ENCODE peak calls at places on chromosomes 4 and X, in seven cellular contexts. One of them, this sample, is unnamed.

GRCh38 chrX:10090319-10090718 is 66.5 kb upstream of the CLCN4 start:
- DNase-seq in astrocyte of the spinal cord: no peak
- DNase-seq in PC-9: no peak
- DNase-seq in GM12865: no peak
- DNase-seq in psoas muscle: no peak
- DNase-seq in endothelial cell: no peak
- DNase-seq in coronary artery: no peak
- DNase-seq in this sample: no peak

GRCh38 chr4:74529284-74530041 is 84.5 kb downstream of the AREG start:
- DNase-seq in astrocyte of the spinal cord: no peak
- DNase-seq in PC-9: no peak
- DNase-seq in GM12865: no peak
- DNase-seq in psoas muscle: no peak
- DNase-seq in endothelial cell: no peak
- DNase-seq in coronary artery: no peak
- DNase-seq in this sample: no peak

GRCh38 chr4:4395849-4396627 is 9.1 kb downstream of the NSG1 start:
- DNase-seq in astrocyte of the spinal cord: no peak
- DNase-seq in PC-9: no peak
- DNase-seq in GM12865: peak
- DNase-seq in psoas muscle: peak
- DNase-seq in endothelial cell: no peak
- DNase-seq in coronary artery: no peak
- DNase-seq in this sample: no peak

GRCh38 chr4:69999420-69999819 is 3.7 kb downstream of the STATH start:
- DNase-seq in astrocyte of the spinal cord: peak
- DNase-seq in PC-9: no peak
- DNase-seq in GM12865: peak
- DNase-seq in psoas muscle: no peak
- DNase-seq in endothelial cell: no peak
- DNase-seq in coronary artery: no peak
- DNase-seq in this sample: no peak

GRCh38 chrX:94662665-94663064 is 988.7 kb downstream of the FAM133A start:
- DNase-seq in astrocyte of the spinal cord: no peak
- DNase-seq in PC-9: no peak
- DNase-seq in GM12865: no peak
- DNase-seq in psoas muscle: no peak
- DNase-seq in endothelial cell: no peak
- DNase-seq in coronary artery: no peak
- DNase-seq in this sample: no peak

GRCh38 chr4:21454831-21455230 is 493.7 kb downstream of the KCNIP4 start:
- DNase-seq in astrocyte of the spinal cord: no peak
- DNase-seq in PC-9: no peak
- DNase-seq in GM12865: no peak
- DNase-seq in psoas muscle: no peak
- DNase-seq in endothelial cell: no peak
- DNase-seq in coronary artery: no peak
- DNase-seq in this sample: no peak

GRCh38 chr4:40843696-40844095 is 93.9 kb downstream of the NSUN7 start:
- DNase-seq in astrocyte of the spinal cord: no peak
- DNase-seq in PC-9: no peak
- DNase-seq in GM12865: peak
- DNase-seq in psoas muscle: no peak
- DNase-seq in endothelial cell: no peak
- DNase-seq in coronary artery: no peak
- DNase-seq in this sample: no peak

GRCh38 chr4:186724048-186724860 is 598 bp upstream of the FAT1 start:
- DNase-seq in astrocyte of the spinal cord: peak
- DNase-seq in PC-9: peak
- DNase-seq in GM12865: no peak
- DNase-seq in psoas muscle: peak
- DNase-seq in endothelial cell: peak
- DNase-seq in coronary artery: peak
- DNase-seq in this sample: no peak

GRCh38 chrX:51192104-51192503 is 140.5 kb upstream of the NUDT10 start:
- DNase-seq in astrocyte of the spinal cord: no peak
- DNase-seq in PC-9: no peak
- DNase-seq in GM12865: no peak
- DNase-seq in psoas muscle: no peak
- DNase-seq in endothelial cell: no peak
- DNase-seq in coronary artery: no peak
- DNase-seq in this sample: no peak

GRCh38 chr4:186829740-186830449 is 106.2 kb upstream of the FAT1 start:
- DNase-seq in astrocyte of the spinal cord: peak
- DNase-seq in PC-9: peak
- DNase-seq in GM12865: peak
- DNase-seq in psoas muscle: no peak
- DNase-seq in endothelial cell: no peak
- DNase-seq in coronary artery: no peak
- DNase-seq in this sample: no peak

GRCh38 chr4:151227731-151228130 is 49.2 kb upstream of the PRSS48 start:
- DNase-seq in astrocyte of the spinal cord: peak
- DNase-seq in PC-9: peak
- DNase-seq in GM12865: peak
- DNase-seq in psoas muscle: peak
- DNase-seq in endothelial cell: no peak
- DNase-seq in coronary artery: peak
- DNase-seq in this sample: no peak

GRCh38 chr4:99679204-99679603 is 21.6 kb upstream of the C4orf54 start:
- DNase-seq in astrocyte of the spinal cord: no peak
- DNase-seq in PC-9: no peak
- DNase-seq in GM12865: no peak
- DNase-seq in psoas muscle: peak
- DNase-seq in endothelial cell: no peak
- DNase-seq in coronary artery: no peak
- DNase-seq in this sample: no peak

GRCh38 chr4:182475539-182475938 is 232.3 kb downstream of the TENM3 start:
- DNase-seq in astrocyte of the spinal cord: no peak
- DNase-seq in PC-9: no peak
- DNase-seq in GM12865: no peak
- DNase-seq in psoas muscle: no peak
- DNase-seq in endothelial cell: no peak
- DNase-seq in coronary artery: no peak
- DNase-seq in this sample: no peak

GRCh38 chr4:6207602-6208001 is 7.3 kb upstream of the JAKMIP1 start:
- DNase-seq in astrocyte of the spinal cord: no peak
- DNase-seq in PC-9: no peak
- DNase-seq in GM12865: no peak
- DNase-seq in psoas muscle: no peak
- DNase-seq in endothelial cell: no peak
- DNase-seq in coronary artery: no peak
- DNase-seq in this sample: no peak

GRCh38 chr4:56099378-56099786 is 150.6 kb downstream of the CEP135 start:
- DNase-seq in astrocyte of the spinal cord: peak
- DNase-seq in PC-9: no peak
- DNase-seq in GM12865: no peak
- DNase-seq in psoas muscle: no peak
- DNase-seq in endothelial cell: no peak
- DNase-seq in coronary artery: no peak
- DNase-seq in this sample: no peak

GRCh38 chr4:128835498-128836222 is 26.2 kb downstream of the JADE1 start:
- DNase-seq in astrocyte of the spinal cord: no peak
- DNase-seq in PC-9: no peak
- DNase-seq in GM12865: no peak
- DNase-seq in psoas muscle: peak
- DNase-seq in endothelial cell: no peak
- DNase-seq in coronary artery: peak
- DNase-seq in this sample: no peak

GRCh38 chr4:26074672-26075071 is 160.7 kb downstream of the SMIM20 start:
- DNase-seq in astrocyte of the spinal cord: no peak
- DNase-seq in PC-9: no peak
- DNase-seq in GM12865: peak
- DNase-seq in psoas muscle: no peak
- DNase-seq in endothelial cell: no peak
- DNase-seq in coronary artery: no peak
- DNase-seq in this sample: no peak

GRCh38 chrX:111568356-111568755 is 56.9 kb downstream of the SERTM2 start:
- DNase-seq in astrocyte of the spinal cord: no peak
- DNase-seq in PC-9: no peak
- DNase-seq in GM12865: no peak
- DNase-seq in psoas muscle: no peak
- DNase-seq in endothelial cell: peak
- DNase-seq in coronary artery: no peak
- DNase-seq in this sample: no peak

GRCh38 chrX:95056901-95057300 is 1382.9 kb downstream of the FAM133A start:
- DNase-seq in astrocyte of the spinal cord: peak
- DNase-seq in PC-9: no peak
- DNase-seq in GM12865: no peak
- DNase-seq in psoas muscle: no peak
- DNase-seq in endothelial cell: no peak
- DNase-seq in coronary artery: no peak
- DNase-seq in this sample: no peak

GRCh38 chrX:12360389-12360788 is 222.1 kb downstream of the FRMPD4 start:
- DNase-seq in astrocyte of the spinal cord: peak
- DNase-seq in PC-9: no peak
- DNase-seq in GM12865: no peak
- DNase-seq in psoas muscle: no peak
- DNase-seq in endothelial cell: no peak
- DNase-seq in coronary artery: no peak
- DNase-seq in this sample: no peak

GRCh38 chrX:155864655-155865054 is 16.5 kb upstream of the VAMP7 start:
- DNase-seq in astrocyte of the spinal cord: no peak
- DNase-seq in PC-9: no peak
- DNase-seq in GM12865: no peak
- DNase-seq in psoas muscle: no peak
- DNase-seq in endothelial cell: no peak
- DNase-seq in coronary artery: no peak
- DNase-seq in this sample: no peak

GRCh38 chr4:114393295-114394038 is 205.1 kb upstream of the UGT8 start:
- DNase-seq in astrocyte of the spinal cord: no peak
- DNase-seq in PC-9: no peak
- DNase-seq in GM12865: no peak
- DNase-seq in psoas muscle: no peak
- DNase-seq in endothelial cell: no peak
- DNase-seq in coronary artery: no peak
- DNase-seq in this sample: no peak

GRCh38 chr4:24630937-24631336 is 46.6 kb upstream of the DHX15 start:
- DNase-seq in astrocyte of the spinal cord: no peak
- DNase-seq in PC-9: no peak
- DNase-seq in GM12865: no peak
- DNase-seq in psoas muscle: no peak
- DNase-seq in endothelial cell: no peak
- DNase-seq in coronary artery: no peak
- DNase-seq in this sample: no peak

GRCh38 chr4:32129967-32130366 is 1409.8 kb downstream of the PCDH7 start:
- DNase-seq in astrocyte of the spinal cord: no peak
- DNase-seq in PC-9: no peak
- DNase-seq in GM12865: no peak
- DNase-seq in psoas muscle: no peak
- DNase-seq in endothelial cell: no peak
- DNase-seq in coronary artery: no peak
- DNase-seq in this sample: no peak

GRCh38 chr4:85149656-85150055 is 183.2 kb upstream of the WDFY3 start:
- DNase-seq in astrocyte of the spinal cord: peak
- DNase-seq in PC-9: no peak
- DNase-seq in GM12865: no peak
- DNase-seq in psoas muscle: no peak
- DNase-seq in endothelial cell: no peak
- DNase-seq in coronary artery: no peak
- DNase-seq in this sample: no peak

GRCh38 chr4:57080781-57081650 is 29.2 kb downstream of the IGFBP7 start:
- DNase-seq in astrocyte of the spinal cord: peak
- DNase-seq in PC-9: peak
- DNase-seq in GM12865: peak
- DNase-seq in psoas muscle: no peak
- DNase-seq in endothelial cell: peak
- DNase-seq in coronary artery: no peak
- DNase-seq in this sample: no peak

GRCh38 chr4:132056466-132056865 is 1092.6 kb upstream of the PCDH10 start:
- DNase-seq in astrocyte of the spinal cord: peak
- DNase-seq in PC-9: no peak
- DNase-seq in GM12865: no peak
- DNase-seq in psoas muscle: no peak
- DNase-seq in endothelial cell: no peak
- DNase-seq in coronary artery: no peak
- DNase-seq in this sample: no peak

DNA sequence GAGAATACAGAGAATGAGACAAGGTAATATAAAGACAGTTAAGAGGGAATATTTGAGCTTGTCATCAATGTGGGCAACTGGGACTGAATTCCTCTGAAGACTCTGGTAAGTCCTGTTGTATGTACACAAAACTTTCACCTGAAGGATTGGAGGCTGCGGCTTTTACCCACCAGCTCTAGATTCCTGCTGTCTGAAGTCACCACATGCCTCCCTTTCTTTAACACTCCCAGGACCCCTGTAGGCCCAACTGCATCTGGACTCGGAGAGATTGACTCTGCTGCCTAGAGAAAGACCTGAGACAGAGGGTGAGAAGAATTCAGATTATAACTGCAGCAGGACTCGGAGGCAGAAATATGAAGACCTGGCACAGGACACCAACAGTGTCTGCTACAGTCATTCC is 1048.0 kb downstream of the PDHA2 start:
- DNase-seq in astrocyte of the spinal cord: no peak
- DNase-seq in PC-9: no peak
- DNase-seq in GM12865: no peak
- DNase-seq in psoas muscle: no peak
- DNase-seq in endothelial cell: no peak
- DNase-seq in coronary artery: no peak
- DNase-seq in this sample: no peak
- TF ChIP-seq CTCF in astrocyte of the spinal cord: no peak
- TF ChIP-seq CTCF in PC-9: no peak
- TF ChIP-seq CTCF in GM12865: no peak
- TF ChIP-seq CTCF in psoas muscle: no peak
- TF ChIP-seq CTCF in endothelial cell: no peak
- TF ChIP-seq CTCF in coronary artery: no peak
- TF ChIP-seq CTCF in this sample: no peak

GRCh38 chr4:145061325-145061920 is 36.6 kb downstream of the ANAPC10 start:
- DNase-seq in astrocyte of the spinal cord: peak
- DNase-seq in PC-9: no peak
- DNase-seq in GM12865: peak
- DNase-seq in psoas muscle: no peak
- DNase-seq in endothelial cell: no peak
- DNase-seq in coronary artery: no peak
- DNase-seq in this sample: no peak
- TF ChIP-seq CTCF in astrocyte of the spinal cord: peak
- TF ChIP-seq CTCF in PC-9: peak
- TF ChIP-seq CTCF in GM12865: no peak
- TF ChIP-seq CTCF in psoas muscle: peak
- TF ChIP-seq CTCF in endothelial cell: peak
- TF ChIP-seq CTCF in coronary artery: peak
- TF ChIP-seq CTCF in this sample: no peak

DNA sequence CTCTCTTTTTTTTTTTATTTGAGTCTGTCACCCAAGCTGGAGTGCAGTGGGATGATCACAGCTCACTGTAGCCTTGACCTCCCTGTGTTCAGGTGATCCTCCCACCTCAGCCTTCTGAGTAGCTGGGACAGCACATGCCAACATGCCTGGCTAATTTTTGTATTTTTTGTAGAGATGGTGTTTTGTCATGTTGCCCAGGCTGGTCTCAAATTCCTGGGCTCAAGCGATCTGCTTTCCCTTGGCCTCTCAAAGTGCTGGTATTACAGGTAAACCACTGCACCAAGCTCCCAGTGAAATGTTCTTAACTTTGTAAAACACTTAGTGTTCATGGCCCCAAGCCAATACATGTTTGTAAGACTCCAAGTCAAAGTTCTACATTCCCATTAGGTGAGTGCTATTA is 316.1 kb downstream of the KCTD8 start:
- DNase-seq in astrocyte of the spinal cord: no peak
- DNase-seq in PC-9: no peak
- DNase-seq in GM12865: no peak
- DNase-seq in psoas muscle: no peak
- DNase-seq in endothelial cell: no peak
- DNase-seq in coronary artery: no peak
- DNase-seq in this sample: no peak
- TF ChIP-seq CTCF in astrocyte of the spinal cord: no peak
- TF ChIP-seq CTCF in PC-9: no peak
- TF ChIP-seq CTCF in GM12865: no peak
- TF ChIP-seq CTCF in psoas muscle: no peak
- TF ChIP-seq CTCF in endothelial cell: no peak
- TF ChIP-seq CTCF in coronary artery: no peak
- TF ChIP-seq CTCF in this sample: no peak

GRCh38 chrX:20527458-20528099 is 260.9 kb upstream of the RPS6KA3 start:
- DNase-seq in astrocyte of the spinal cord: peak
- DNase-seq in PC-9: no peak
- DNase-seq in GM12865: no peak
- DNase-seq in psoas muscle: peak
- DNase-seq in endothelial cell: no peak
- DNase-seq in coronary artery: no peak
- DNase-seq in this sample: no peak
- TF ChIP-seq CTCF in astrocyte of the spinal cord: peak
- TF ChIP-seq CTCF in PC-9: peak
- TF ChIP-seq CTCF in GM12865: peak
- TF ChIP-seq CTCF in psoas muscle: peak
- TF ChIP-seq CTCF in endothelial cell: peak
- TF ChIP-seq CTCF in coronary artery: peak
- TF ChIP-seq CTCF in this sample: no peak

This sample was measured in activated B cell treated with CpG ODN at 0.5 μM for 24 hours.